ENCODE peak calls at places on chromosomes 1 and 21, in six cellular contexts. C, Q, M, K, A and O are unnamed samples.

GRCh38 chr1:62856964-62857363 is 73.0 kb downstream of the ATG4C start:
- DNase-seq in C (no peak), K (no peak), Q (no peak), M (no peak), A (no peak), O (no peak)

GRCh38 chr1:221555689-221556433 is 186.0 kb downstream of the DUSP10 start:
- DNase-seq in K (no peak), M (no peak), C (no peak), Q (no peak), A (no peak), O (no peak)

GRCh38 chr1:200006711-200007110 is 20.8 kb upstream of the NR5A2 start:
- DNase-seq in M (no peak), K (no peak), C (no peak), A (peak), Q (no peak), O (peak)

GRCh38 chr21:41235214-41235613 is 67.3 kb downstream of the BACE2 start:
- DNase-seq in C (no peak), K (no peak), Q (no peak), A (no peak), M (no peak), O (no peak)

GRCh38 chr1:92476071-92476607 is 10.6 kb downstream of the GFI1 start:
- DNase-seq in A (no peak), M (peak), C (peak), Q (no peak), K (no peak), O (no peak)

GRCh38 chr1:183632964-183633363 is 2.6 kb downstream of the ARPC5 start:
- DNase-seq in Q (no peak), A (no peak), M (no peak), C (no peak), K (no peak), O (no peak)

GRCh38 chr1:243525085-243525487 is 269.2 kb downstream of the SDCCAG8 start:
- DNase-seq in Q (no peak), C (no peak), K (peak), M (no peak), A (no peak), O (no peak)

GRCh38 chr1:33350611-33351280 is 29.8 kb upstream of the A3GALT2 start:
- DNase-seq in K (no peak), Q (no peak), A (no peak), C (no peak), M (no peak), O (no peak)

GRCh38 chr1:109794319-109795132 is 30.8 kb upstream of the EPS8L3 start:
- DNase-seq in A (no peak), C (peak), K (no peak), Q (no peak), M (no peak), O (peak)

GRCh38 chr1:63087966-63088365 is 234.4 kb upstream of the FOXD3 start:
- DNase-seq in M (no peak), A (no peak), C (no peak), Q (no peak), K (no peak), O (no peak)

GRCh38 chr1:47693115-47693514 is 255.3 kb downstream of the FOXD2 start:
- DNase-seq in K (no peak), C (no peak), A (no peak), Q (no peak), M (no peak), O (no peak)

GRCh38 chr1:212942679-212943392 is 7.5 kb upstream of the VASH2 start:
- DNase-seq in K (no peak), M (no peak), Q (no peak), A (no peak), C (no peak), O (no peak)

GRCh38 chr1:167110586-167110985 is 16.7 kb downstream of the STYXL2 start:
- DNase-seq in M (no peak), Q (no peak), K (no peak), A (no peak), C (no peak), O (no peak)

GRCh38 chr21:46377789-46378188 is 53.8 kb downstream of the PCNT start:
- DNase-seq in M (no peak), K (no peak), Q (no peak), A (no peak), C (no peak), O (no peak)

GRCh38 chr21:38511662-38512243 is 13.5 kb upstream of the ERG start:
- DNase-seq in C (no peak), K (no peak), Q (no peak), M (no peak), A (no peak), O (no peak)

GRCh38 chr1:22636927-22637326 is 499 bp downstream of the C1QA start:
- DNase-seq in K (no peak), C (no peak), A (no peak), M (no peak), Q (no peak), O (no peak)